ENCODE peak calls at places on chromosomes 12 and 14, in seven cellular contexts. X is Karpas-422; A is tibial artery; H is vagina; P is CD4-positive, CD25-positive, alpha-beta regulatory T cell; S is PC-3; F is GM06990. K is an unnamed sample. For H3K36me3, the result is how much of the 10 kb centered on the place peaks cover.

GRCh38 chr12:44874981-44875416 is 1.1 kb downstream of the NELL2 start:
- DNase-seq in A (peak), S (no peak), P (peak), F (peak), X (peak), H (no peak), K (no peak)

GRCh38 chr12:52331833-52332232 is 10.6 kb upstream of the KRT83 start:
- DNase-seq in F (no peak), H (no peak), S (no peak), X (no peak), P (no peak), A (peak), K (no peak)

GRCh38 chr12:20183563-20183962 is 184.8 kb upstream of the PDE3A start:
- DNase-seq in F (no peak), H (no peak), X (no peak), S (no peak), A (no peak), P (no peak), K (no peak)

GRCh38 chr14:71532349-71532748 is 399.9 kb upstream of the RGS6 start:
- DNase-seq in H (no peak), A (no peak), P (no peak), X (no peak), S (no peak), F (no peak), K (no peak)

GRCh38 chr12:6780573-6780972 is 8.3 kb downstream of the LAG3 start:
- DNase-seq in A (no peak), F (no peak), X (no peak), P (no peak), H (no peak), S (no peak), K (no peak)

GRCh38 chr12:124730455-124730932 is 133.2 kb downstream of the SCARB1 start:
- DNase-seq in F (no peak), P (no peak), S (peak), H (no peak), X (no peak), A (no peak), K (no peak)

GRCh38 chr12:6020930-6021329 is 75.9 kb upstream of the ANO2 start:
- DNase-seq in S (peak), F (no peak), A (no peak), H (no peak), X (no peak), P (no peak), K (no peak)

GRCh38 chr12:53170876-53171724 is 9.4 kb upstream of the ZNF740 start:
- DNase-seq in H (no peak), F (no peak), P (no peak), X (no peak), A (no peak), S (no peak), K (no peak)

GRCh38 chr12:24902521-24903304 is 46.2 kb downstream of the BCAT1 start:
- DNase-seq in S (no peak), A (no peak), X (no peak), F (peak), P (peak), H (no peak), K (no peak)

GRCh38 chr14:62209287-62209899 is 447.2 kb downstream of the SNAPC1 start:
- DNase-seq in A (no peak), H (no peak), P (no peak), S (peak), F (no peak), X (no peak), K (no peak)

GRCh38 chr14:49961270-49962222 is 68.7 kb downstream of the ARF6 start:
- DNase-seq in A (no peak), S (peak), F (no peak), H (no peak), X (peak), P (no peak), K (no peak)

GRCh38 chr14:86310148-86310547 is 780.2 kb downstream of the FLRT2 start:
- DNase-seq in H (no peak), X (no peak), F (no peak), S (no peak), P (no peak), A (no peak), K (no peak)

GRCh38 chr14:51889851-51890250 is 29.4 kb downstream of the GNG2 start:
- DNase-seq in P (peak), F (no peak), A (no peak), H (no peak), X (no peak), S (no peak), K (no peak)

GRCh38 chr12:56338643-56339422 is at the start of gene IL23A:
- DNase-seq in P (peak), H (no peak), A (no peak), F (peak), X (no peak), S (peak), K (peak)

GRCh38 chr14:34104750-34105397 is 154.0 kb upstream of the EGLN3 start:
- DNase-seq in X (no peak), F (no peak), A (no peak), P (no peak), H (no peak), S (no peak), K (no peak)

GRCh38 chr12:125132698-125133400 is 67.6 kb downstream of the AACS start:
- DNase-seq in H (no peak), S (no peak), A (no peak), X (no peak), P (no peak), F (no peak), K (no peak)

GRCh38 chr12:123223241-123223668 is 9.7 kb downstream of the MPHOSPH9 start:
- DNase-seq in S (no peak), X (no peak), H (no peak), P (peak), F (peak), A (no peak), K (peak)

GRCh38 chr12:69045430-69045829 is 112.5 kb upstream of the CPM start:
- DNase-seq in F (no peak), X (no peak), H (no peak), A (no peak), P (no peak), S (no peak), K (no peak)

GRCh38 chr14:38507299-38507698 is 251.4 kb upstream of the CLEC14A start:
- DNase-seq in X (no peak), S (no peak), P (no peak), A (no peak), F (no peak), H (no peak), K (no peak)

GRCh38 chr12:87967871-87968270 is 61.3 kb downstream of the C12orf50 start:
- DNase-seq in X (no peak), H (no peak), P (no peak), S (no peak), A (no peak), F (no peak), K (no peak)

GRCh38 chr12:76041406-76041805 is 9.8 kb upstream of the PHLDA1 start:
- DNase-seq in F (no peak), H (no peak), S (no peak), P (no peak), A (no peak), X (no peak), K (no peak)

GRCh38 chr12:46661161-46661845 is 164.5 kb downstream of the SLC38A4 start:
- DNase-seq in H (no peak), A (no peak), P (peak), S (peak), X (peak), F (peak), K (no peak)

GRCh38 chr12:96242597-96242996 is 48.4 kb downstream of the ELK3 start:
- DNase-seq in P (no peak), A (no peak), H (no peak), F (no peak), S (no peak), X (no peak), K (peak)

GRCh38 chr12:124565071-124565491 is 2.3 kb downstream of the NCOR2 start:
- DNase-seq in P (no peak), S (no peak), F (no peak), X (no peak), H (no peak), A (peak), K (no peak)

GRCh38 chr12:104243551-104243950 is 28.0 kb downstream of the TXNRD1 start:
- DNase-seq in A (no peak), S (no peak), F (no peak), X (no peak), H (no peak), P (no peak), K (no peak)

GRCh38 chr12:104749555-104749954 is 208.5 kb downstream of the SLC41A2 start:
- DNase-seq in X (no peak), F (no peak), A (no peak), S (no peak), P (no peak), H (peak), K (no peak)

GRCh38 chr12:29508949-29509348 is 11.5 kb upstream of the OVCH1 start:
- DNase-seq in X (no peak), A (no peak), S (no peak), H (no peak), P (no peak), F (no peak), K (no peak)

GRCh38 chr12:110245278-110245868 is 35.7 kb upstream of the ATP2A2 start:
- DNase-seq in H (no peak), S (peak), F (peak), P (peak), X (peak), A (no peak), K (peak)

GRCh38 chr12:95182868-95183415 is 34.3 kb downstream of the FGD6 start:
- DNase-seq in F (no peak), X (no peak), H (no peak), S (peak), A (no peak), P (no peak), K (no peak)

GRCh38 chr14:22850944-22851790 is 14.8 kb downstream of the MMP14 start:
- DNase-seq in F (no peak), S (peak), H (no peak), P (peak), X (no peak), A (peak), K (no peak)

GRCh38 chr14:46788994-46789393 is 137.4 kb upstream of the RPL10L start:
- DNase-seq in P (no peak), A (no peak), F (no peak), S (peak), H (no peak), X (no peak), K (no peak)

GRCh38 chr12:44717612-44718011 is 158.5 kb downstream of the NELL2 start:
- DNase-seq in H (no peak), A (no peak), S (no peak), F (no peak), P (no peak), X (no peak), K (no peak)

GRCh38 chr14:22644305-22644635 is at the start of gene OR6J1:
- DNase-seq in F (no peak), X (no peak), H (no peak), A (no peak), P (no peak), S (no peak), K (no peak)

GRCh38 chr12:82415402-82415801 is 57.1 kb downstream of the METTL25 start:
- DNase-seq in P (no peak), X (no peak), A (no peak), H (no peak), S (no peak), F (no peak), K (no peak)

GRCh38 chr12:21478756-21479455 is 22.5 kb downstream of the RECQL start:
- DNase-seq in X (no peak), H (no peak), A (no peak), F (no peak), P (no peak), S (no peak), K (no peak)

GRCh38 chr12:113137861-113138783 is 2.6 kb upstream of the RASAL1 start:
- DNase-seq in A (no peak), S (no peak), X (no peak), P (no peak), H (no peak), F (no peak), K (no peak)

GRCh38 chr14:75976838-75977237 is 5.0 kb downstream of the TGFB3 start:
- DNase-seq in P (no peak), A (no peak), S (no peak), H (no peak), X (no peak), F (no peak), K (no peak)

GRCh38 chr14:81416233-81416927 is 16.3 kb upstream of the STON2 start:
- DNase-seq in H (no peak), F (no peak), X (no peak), A (no peak), P (no peak), S (no peak), K (no peak)

GRCh38 chr14:54857830-54858269 is 44.8 kb downstream of the GCH1 start:
- DNase-seq in H (no peak), S (no peak), X (peak), A (no peak), F (peak), P (no peak), K (no peak)

GRCh38 chr14:91173867-91174266 is 60.0 kb downstream of the DGLUCY start:
- DNase-seq in S (no peak), H (no peak), A (no peak), F (no peak), X (no peak), P (no peak), K (no peak)

GRCh38 chr14:91175802-91176201 is 61.9 kb downstream of the DGLUCY start:
- DNase-seq in A (no peak), F (no peak), P (no peak), S (no peak), X (no peak), H (no peak), K (no peak)

GRCh38 chr14:91175296-91175695 is 61.4 kb downstream of the DGLUCY start:
- DNase-seq in F (no peak), S (no peak), A (no peak), P (no peak), H (no peak), X (no peak), K (no peak)

GRCh38 chr14:91177797-91178147 is 63.9 kb downstream of the DGLUCY start:
- DNase-seq in P (no peak), H (no peak), F (no peak), A (no peak), S (no peak), X (no peak), K (no peak)

DNA sequence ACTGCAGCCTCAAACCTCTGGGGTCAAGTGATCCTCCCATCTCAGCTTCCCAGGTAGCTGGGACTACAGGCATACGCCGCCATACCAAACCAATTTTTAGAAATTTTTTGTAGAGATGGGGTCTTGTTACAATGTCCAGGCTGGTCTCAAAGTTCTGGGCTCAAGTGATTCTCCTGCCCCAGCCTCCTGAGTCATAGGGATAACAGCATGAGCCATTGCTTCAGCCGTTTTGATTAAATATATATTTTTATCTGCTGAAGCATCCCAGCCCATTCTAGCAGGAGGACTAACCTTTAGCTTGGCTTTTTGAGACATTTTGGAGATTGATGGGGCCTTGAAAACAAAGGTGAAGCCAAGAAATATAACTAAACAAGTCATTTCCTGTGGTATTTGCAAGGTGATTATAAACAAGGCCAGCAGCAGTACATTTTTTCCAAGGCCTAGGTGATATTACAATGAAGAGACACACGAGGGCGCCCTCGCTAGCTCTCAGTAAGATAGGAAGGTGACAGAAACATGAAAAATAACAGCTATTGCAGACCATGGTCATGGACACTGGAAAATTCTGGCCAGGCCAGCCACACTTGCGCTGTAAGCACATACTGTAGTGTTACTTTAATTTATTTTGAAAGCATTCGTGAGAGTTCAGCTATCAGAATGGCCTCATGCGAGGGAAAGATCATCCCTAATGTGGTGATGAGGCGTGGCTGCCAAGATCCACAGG is 63.4 kb downstream of the DGLUCY start:
- DNase-seq in F (no peak), H (no peak), P (peak), X (peak), S (peak), A (no peak), K (peak)
- H3K36me3 ChIP-seq in F (under half), H (under half), P (under half), X (under half), S (under half), A (under half), K (under half)

DNA sequence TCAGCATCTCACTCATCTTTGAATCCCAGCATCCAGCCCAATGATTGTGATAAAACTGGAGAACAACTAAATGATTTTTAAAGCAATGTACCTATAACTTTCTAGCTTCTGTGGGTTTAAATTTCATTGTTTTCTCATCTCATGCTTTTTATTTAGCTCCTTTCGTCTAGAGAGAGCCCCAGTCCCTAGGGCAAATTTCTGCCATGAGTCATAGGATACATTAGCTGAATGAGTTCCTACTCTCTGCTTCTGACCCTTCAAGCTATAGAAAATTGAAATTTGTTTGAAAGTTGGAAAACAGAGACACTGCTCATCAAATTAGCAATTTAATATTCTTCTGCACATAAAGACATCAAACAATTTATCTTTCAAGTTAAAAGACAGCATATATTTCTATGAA is 113.9 kb downstream of the KIF21A start:
- DNase-seq in S (peak), F (no peak), X (no peak), P (no peak), H (no peak), A (no peak), K (no peak)
- H3K36me3 ChIP-seq in S (under half), F (under half), X (under half), P (under half), H (under half), A (under half), K (under half)

GRCh38 chr14:21415329-21415728 is 31.5 kb upstream of the SUPT16H start:
- DNase-seq in S (no peak), F (no peak), H (no peak), P (no peak), X (no peak), A (no peak), K (no peak)
- H3K36me3 ChIP-seq in S (half or more), F (under half), H (half or more), P (half or more), X (half or more), A (half or more), K (half or more)

GRCh38 chr14:59276235-59276634 is 87.8 kb downstream of the DAAM1 start:
- DNase-seq in H (no peak), F (no peak), X (no peak), A (no peak), P (peak), S (no peak), K (no peak)
- H3K36me3 ChIP-seq in H (under half), F (under half), X (under half), A (under half), P (under half), S (under half), K (under half)

GRCh38 chr12:132638541-132639408 is 20.2 kb downstream of the P2RX2 start:
- DNase-seq in H (no peak), P (peak), F (no peak), A (no peak), X (no peak), S (peak), K (no peak)

GRCh38 chr12:132640936-132641335 is 22.4 kb downstream of the P2RX2 start:
- DNase-seq in P (no peak), X (no peak), A (peak), S (no peak), F (no peak), H (no peak), K (no peak)

GRCh38 chr12:132641811-132642650 is 23.5 kb downstream of the P2RX2 start:
- DNase-seq in F (no peak), H (no peak), S (no peak), P (no peak), A (peak), X (no peak), K (no peak)

GRCh38 chr12:132637811-132638210 is 19.2 kb downstream of the P2RX2 start:
- DNase-seq in F (no peak), P (no peak), S (no peak), H (no peak), A (no peak), X (no peak), K (no peak)

GRCh38 chr12:132639996-132640520 is 21.5 kb downstream of the P2RX2 start:
- DNase-seq in P (no peak), A (peak), S (no peak), F (no peak), X (no peak), H (no peak), K (no peak)
- H3K36me3 ChIP-seq in P (half or more), A (half or more), S (under half), F (under half), X (under half), H (half or more), K (half or more)

GRCh38 chr14:100238419-100239199 is at the start of gene YY1:
- DNase-seq in P (peak), A (peak), S (peak), F (peak), X (peak), H (no peak), K (peak)
- H3K36me3 ChIP-seq in P (under half), A (under half), S (under half), F (under half), X (under half), H (under half), K (under half)